ENCODE peak calls at places on chromosomes 3 and 15, in seven cellular contexts. G, F, U, K, X, H and E are unnamed samples.

GRCh38 chr3:58471025-58471887 is 20.6 kb upstream of the KCTD6 start:
- DNase-seq in K (peak; percentile 77), U (no peak), H (no peak), F (peak; percentile 98), X (peak; percentile 89), G (no peak), E (no peak)

GRCh38 chr3:127031845-127032244 is 48.9 kb downstream of the PLXNA1 start:
- DNase-seq in K (no peak), X (no peak), U (no peak), G (no peak), F (no peak), H (no peak), E (no peak)

GRCh38 chr3:120512655-120513054 is 61.9 kb upstream of the FSTL1 start:
- DNase-seq in F (no peak), G (no peak), X (no peak), U (no peak), H (no peak), K (no peak), E (no peak)

GRCh38 chr15:41937568-41937923 is 34.8 kb downstream of the EHD4 start:
- DNase-seq in G (no peak), X (no peak), H (no peak), U (no peak), K (no peak), F (no peak), E (no peak)

GRCh38 chr3:120198305-120198878 is 86.6 kb downstream of the GPR156 start:
- DNase-seq in U (no peak), H (no peak), X (no peak), F (peak; percentile 55), K (no peak), G (no peak), E (no peak)

GRCh38 chr3:23880703-23881339 is 36.0 kb downstream of the NKIRAS1 start:
- DNase-seq in U (no peak), G (no peak), K (no peak), H (no peak), F (no peak), X (no peak), E (no peak)

GRCh38 chr3:97882975-97883598 is 61.3 kb downstream of the CRYBG3 start:
- DNase-seq in X (no peak), U (no peak), F (peak; percentile 80), H (no peak), G (no peak), K (no peak), E (no peak)

GRCh38 chr15:69593981-69594966 is 141.7 kb downstream of the RPLP1 start:
- DNase-seq in U (peak; percentile 89), G (no peak), F (peak; percentile 86), H (no peak), K (peak; percentile 95), X (peak; percentile 98), E (no peak)

GRCh38 chr15:91953432-91953831 is 99.9 kb downstream of the SLCO3A1 start:
- DNase-seq in U (no peak), X (no peak), H (no peak), K (peak; percentile 54), F (peak; percentile 94), G (no peak), E (no peak)

GRCh38 chr15:98658831-98659699 is 10.7 kb downstream of the IGF1R start:
- DNase-seq in U (no peak), F (peak; percentile 76), H (no peak), K (no peak), X (peak; percentile 54), G (peak; percentile 5), E (peak; percentile 42)

GRCh38 chr3:187318819-187319616 is 27.5 kb upstream of the MASP1 start:
- DNase-seq in H (peak; percentile 37), G (peak; percentile 10), F (peak; percentile 68), X (no peak), K (no peak), U (no peak), E (peak; percentile 25)

GRCh38 chr3:100041328-100041749 is 73.0 kb downstream of the FILIP1L start:
- DNase-seq in H (no peak), F (peak; percentile 72), G (no peak), U (no peak), K (no peak), X (no peak), E (no peak)

GRCh38 chr15:69881760-69882159 is 216.0 kb downstream of the TLE3 start:
- DNase-seq in H (no peak), G (no peak), K (no peak), F (no peak), X (no peak), U (no peak), E (no peak)

GRCh38 chr3:52404391-52404790 is 40.5 kb downstream of the SEMA3G start:
- DNase-seq in G (no peak), K (no peak), H (no peak), F (no peak), X (no peak), U (peak; percentile 23), E (no peak)

GRCh38 chr15:52699457-52699856 is 20.3 kb upstream of the ATOSA start:
- DNase-seq in F (no peak), H (no peak), X (no peak), K (no peak), U (no peak), G (no peak), E (no peak)

GRCh38 chr3:24296441-24297205 is 198.0 kb downstream of the THRB start:
- DNase-seq in F (no peak), U (no peak), X (no peak), G (no peak), K (peak; percentile 56), H (no peak), E (no peak)

GRCh38 chr15:84797801-84798200 is 19.4 kb upstream of the ALPK3 start:
- DNase-seq in G (no peak), H (no peak), U (no peak), F (no peak), K (no peak), X (no peak), E (no peak)

GRCh38 chr3:111594205-111594604 is 941 bp downstream of the ZBED2 start:
- DNase-seq in F (peak; percentile 75), K (no peak), H (no peak), G (no peak), X (no peak), U (no peak), E (no peak)

GRCh38 chr3:69357196-69357595 is 28.7 kb downstream of the FRMD4B start:
- DNase-seq in X (no peak), U (no peak), H (no peak), K (no peak), G (no peak), F (peak; percentile 63), E (no peak)

GRCh38 chr3:76586471-76586870 is 453.4 kb upstream of the ROBO2 start:
- DNase-seq in X (no peak), U (no peak), H (no peak), F (no peak), K (no peak), G (no peak), E (no peak)

GRCh38 chr15:74378853-74379252 is 11.4 kb upstream of the CYP11A1 start:
- DNase-seq in K (no peak), U (no peak), G (no peak), F (no peak), H (no peak), X (no peak), E (peak; percentile 49)

GRCh38 chr3:174243194-174243593 is 615.9 kb upstream of the NAALADL2 start:
- DNase-seq in X (peak; percentile 22), F (no peak), U (no peak), K (no peak), H (no peak), G (no peak), E (no peak)

GRCh38 chr15:49225572-49226281 is 55.7 kb downstream of the GALK2 start:
- DNase-seq in K (no peak), H (no peak), U (no peak), G (no peak), X (no peak), F (peak; percentile 59), E (no peak)

GRCh38 chr3:126459111-126459762 is 16.5 kb downstream of the ZXDC start:
- DNase-seq in F (no peak), X (no peak), K (no peak), U (no peak), H (no peak), G (no peak), E (no peak)

GRCh38 chr15:71465109-71465508 is 345.2 kb upstream of the NR2E3 start:
- DNase-seq in H (no peak), F (no peak), U (no peak), G (no peak), K (no peak), X (no peak), E (no peak)

GRCh38 chr3:51953445-51953844 is 1.7 kb upstream of the GPR62 start:
- DNase-seq in H (no peak), G (no peak), F (peak; percentile 78), K (no peak), U (no peak), X (peak; percentile 7), E (no peak)

GRCh38 chr15:65653341-65653740 is 31.6 kb downstream of the SLC24A1 start:
- DNase-seq in X (no peak), K (no peak), G (no peak), H (no peak), U (no peak), F (no peak), E (no peak)

GRCh38 chr15:27869697-27870281 is 229.3 kb downstream of the OCA2 start:
- DNase-seq in G (no peak), F (no peak), U (no peak), K (no peak), X (no peak), H (no peak), E (no peak)

GRCh38 chr3:27105904-27106303 is 263.3 kb downstream of the NEK10 start:
- DNase-seq in K (no peak), X (no peak), H (no peak), G (no peak), F (peak; percentile 14), U (no peak), E (no peak)

GRCh38 chr15:68441045-68441743 is 9.2 kb upstream of the ITGA11 start:
- DNase-seq in H (no peak), U (no peak), G (no peak), F (no peak), K (no peak), X (no peak), E (no peak)

GRCh38 chr3:139202226-139202958 is 141.4 kb upstream of the MRPS22 start:
- DNase-seq in K (peak; percentile 65), X (no peak), F (peak; percentile 54), U (no peak), G (no peak), H (no peak), E (no peak)

GRCh38 chr3:45690331-45691035 is 1.3 kb downstream of the SACM1L start:
- DNase-seq in G (no peak), U (no peak), K (no peak), X (no peak), F (no peak), H (no peak), E (no peak)

GRCh38 chr3:138418556-138419206 is 15.7 kb upstream of the ESYT3 start:
- DNase-seq in X (no peak), K (no peak), H (no peak), F (no peak), U (no peak), G (no peak), E (no peak)

GRCh38 chr3:190059242-190059590 is 61.5 kb downstream of the P3H2 start:
- DNase-seq in G (no peak), F (no peak), U (no peak), H (no peak), X (no peak), K (no peak), E (no peak)

GRCh38 chr3:123310741-123311140 is 109.0 kb downstream of the SEC22A start:
- DNase-seq in K (no peak), X (no peak), H (no peak), U (no peak), G (no peak), F (no peak), E (no peak)

GRCh38 chr3:94654096-94654495 is 591.2 kb downstream of the NSUN3 start:
- DNase-seq in U (no peak), H (no peak), X (no peak), K (no peak), F (no peak), G (no peak), E (no peak)

GRCh38 chr3:44468572-44469520 is 8.6 kb downstream of the ZNF445 start:
- DNase-seq in X (no peak), G (no peak), K (no peak), U (no peak), H (no peak), F (peak; percentile 27), E (no peak)

GRCh38 chr3:13338231-13338630 is 81.9 kb downstream of the NUP210 start:
- DNase-seq in F (peak; percentile 3), G (no peak), K (no peak), U (no peak), H (no peak), X (no peak), E (no peak)